ENCODE peak calls at places on chromosomes 16 and 17, in six cellular contexts. One of them, this sample, is unnamed.

GRCh38 chr16:89274561-89275283 is 57.2 kb downstream of the ZNF778 start:
- DNase-seq in pancreas: peak
- DNase-seq in lung microvascular endothelial cell: no peak
- DNase-seq in cardiac fibroblast: no peak
- DNase-seq in mesothelial cell of epicardium: no peak
- DNase-seq in fibroblast of villous mesenchyme: no peak
- DNase-seq in this sample: no peak

GRCh38 chr16:75789237-75789636 is 62.9 kb upstream of the CPHXL start:
- DNase-seq in fibroblast of villous mesenchyme: peak
- DNase-seq in lung microvascular endothelial cell: peak
- DNase-seq in cardiac fibroblast: peak
- DNase-seq in mesothelial cell of epicardium: no peak
- DNase-seq in pancreas: no peak
- DNase-seq in this sample: no peak

GRCh38 chr17:56697190-56697589 is 103.7 kb downstream of the NOG start:
- DNase-seq in cardiac fibroblast: no peak
- DNase-seq in pancreas: no peak
- DNase-seq in lung microvascular endothelial cell: no peak
- DNase-seq in mesothelial cell of epicardium: no peak
- DNase-seq in fibroblast of villous mesenchyme: no peak
- DNase-seq in this sample: no peak

GRCh38 chr16:56425439-56425832 is at the start of gene AMFR:
- DNase-seq in fibroblast of villous mesenchyme: peak
- DNase-seq in cardiac fibroblast: peak
- DNase-seq in mesothelial cell of epicardium: peak
- DNase-seq in pancreas: peak
- DNase-seq in lung microvascular endothelial cell: peak
- DNase-seq in this sample: peak

GRCh38 chr16:71956500-71956899 is 43.7 kb downstream of the PKD1L3 start:
- DNase-seq in pancreas: no peak
- DNase-seq in mesothelial cell of epicardium: no peak
- DNase-seq in lung microvascular endothelial cell: peak
- DNase-seq in fibroblast of villous mesenchyme: peak
- DNase-seq in cardiac fibroblast: no peak
- DNase-seq in this sample: no peak

GRCh38 chr17:55830699-55831098 is 79.8 kb downstream of the PCTP start:
- DNase-seq in pancreas: no peak
- DNase-seq in cardiac fibroblast: no peak
- DNase-seq in mesothelial cell of epicardium: no peak
- DNase-seq in lung microvascular endothelial cell: no peak
- DNase-seq in fibroblast of villous mesenchyme: no peak
- DNase-seq in this sample: no peak

GRCh38 chr17:32584792-32585191 is 98.0 kb downstream of the CDK5R1 start:
- DNase-seq in pancreas: no peak
- DNase-seq in lung microvascular endothelial cell: no peak
- DNase-seq in cardiac fibroblast: no peak
- DNase-seq in mesothelial cell of epicardium: no peak
- DNase-seq in fibroblast of villous mesenchyme: peak
- DNase-seq in this sample: no peak

GRCh38 chr17:6684881-6685767 is 28.0 kb downstream of the SLC13A5 start:
- DNase-seq in cardiac fibroblast: no peak
- DNase-seq in fibroblast of villous mesenchyme: no peak
- DNase-seq in mesothelial cell of epicardium: no peak
- DNase-seq in pancreas: no peak
- DNase-seq in lung microvascular endothelial cell: no peak
- DNase-seq in this sample: no peak

GRCh38 chr17:27975146-27976011 is 67.1 kb upstream of the NLK start:
- DNase-seq in cardiac fibroblast: peak
- DNase-seq in fibroblast of villous mesenchyme: no peak
- DNase-seq in lung microvascular endothelial cell: no peak
- DNase-seq in pancreas: no peak
- DNase-seq in mesothelial cell of epicardium: no peak
- DNase-seq in this sample: no peak

GRCh38 chr17:29124931-29125270 is 55.3 kb downstream of the MYO18A start:
- DNase-seq in pancreas: peak
- DNase-seq in fibroblast of villous mesenchyme: no peak
- DNase-seq in cardiac fibroblast: no peak
- DNase-seq in lung microvascular endothelial cell: no peak
- DNase-seq in mesothelial cell of epicardium: no peak
- DNase-seq in this sample: no peak

This sample was measured in hypothalamus.